ENCODE peak calls at places on chromosomes 5 and 9, in ten cellular contexts. B, C, M, G, F, E, L, N, X and A are unnamed samples. For H3K9me3, the result is how much of the 10 kb centered on the place peaks cover.

GRCh38 chr5:139694556-139695182 is 46.5 kb downstream of the CXXC5 start:
- DNase-seq in X (no peak), F (no peak), M (no peak), N (no peak), E (no peak), G (no peak), L (no peak), C (no peak), B (no peak), A (no peak)

GRCh38 chr9:3931058-3931457 is 368.8 kb downstream of the GLIS3 start:
- DNase-seq in G (no peak), X (no peak), B (no peak), N (no peak), L (no peak), F (no peak), E (no peak), M (no peak), C (no peak), A (no peak)

GRCh38 chr9:95092321-95093072 is 225.0 kb downstream of the FANCC start:
- DNase-seq in N (no peak), L (no peak), C (no peak), M (peak), F (peak), B (no peak), X (peak), E (no peak), G (no peak), A (no peak)

GRCh38 chr5:115396698-115397097 is 100.2 kb upstream of the CCDC112 start:
- DNase-seq in G (no peak), B (no peak), E (no peak), L (no peak), M (no peak), C (no peak), X (no peak), N (no peak), F (no peak), A (no peak)

GRCh38 chr9:137494104-137494544 is 35.0 kb upstream of the NSMF start:
- DNase-seq in N (no peak), M (no peak), L (no peak), F (no peak), B (no peak), X (no peak), G (no peak), C (no peak), E (no peak), A (no peak)

GRCh38 chr5:160938532-160938931 is 86.5 kb upstream of the ATP10B start:
- DNase-seq in E (no peak), G (no peak), M (no peak), N (no peak), C (peak), B (no peak), X (no peak), L (no peak), F (no peak), A (no peak)

GRCh38 chr5:158967566-158967965 is 132.2 kb downstream of the EBF1 start:
- DNase-seq in X (no peak), E (no peak), G (no peak), M (no peak), L (no peak), F (no peak), N (no peak), B (no peak), C (no peak), A (no peak)

GRCh38 chr5:156500755-156501154 is 173.8 kb downstream of the SGCD start:
- DNase-seq in C (no peak), B (no peak), N (no peak), M (no peak), G (no peak), F (no peak), X (no peak), L (no peak), E (no peak), A (no peak)

GRCh38 chr5:9545959-9546851 is at the start of gene SEMA5A:
- DNase-seq in L (peak), M (peak), X (peak), N (no peak), B (peak), G (peak), F (no peak), C (peak), E (peak), A (no peak)

GRCh38 chr5:164972973-164973372 is 1467.6 kb downstream of the MAT2B start:
- DNase-seq in G (no peak), L (no peak), X (no peak), C (no peak), N (no peak), E (no peak), M (no peak), B (no peak), F (no peak), A (no peak)
- H3K9me3 ChIP-seq in G (under half), L (under half), X (under half), C (under half), N (under half), E (under half), M (under half), B (under half), F (under half), A (under half)

DNA sequence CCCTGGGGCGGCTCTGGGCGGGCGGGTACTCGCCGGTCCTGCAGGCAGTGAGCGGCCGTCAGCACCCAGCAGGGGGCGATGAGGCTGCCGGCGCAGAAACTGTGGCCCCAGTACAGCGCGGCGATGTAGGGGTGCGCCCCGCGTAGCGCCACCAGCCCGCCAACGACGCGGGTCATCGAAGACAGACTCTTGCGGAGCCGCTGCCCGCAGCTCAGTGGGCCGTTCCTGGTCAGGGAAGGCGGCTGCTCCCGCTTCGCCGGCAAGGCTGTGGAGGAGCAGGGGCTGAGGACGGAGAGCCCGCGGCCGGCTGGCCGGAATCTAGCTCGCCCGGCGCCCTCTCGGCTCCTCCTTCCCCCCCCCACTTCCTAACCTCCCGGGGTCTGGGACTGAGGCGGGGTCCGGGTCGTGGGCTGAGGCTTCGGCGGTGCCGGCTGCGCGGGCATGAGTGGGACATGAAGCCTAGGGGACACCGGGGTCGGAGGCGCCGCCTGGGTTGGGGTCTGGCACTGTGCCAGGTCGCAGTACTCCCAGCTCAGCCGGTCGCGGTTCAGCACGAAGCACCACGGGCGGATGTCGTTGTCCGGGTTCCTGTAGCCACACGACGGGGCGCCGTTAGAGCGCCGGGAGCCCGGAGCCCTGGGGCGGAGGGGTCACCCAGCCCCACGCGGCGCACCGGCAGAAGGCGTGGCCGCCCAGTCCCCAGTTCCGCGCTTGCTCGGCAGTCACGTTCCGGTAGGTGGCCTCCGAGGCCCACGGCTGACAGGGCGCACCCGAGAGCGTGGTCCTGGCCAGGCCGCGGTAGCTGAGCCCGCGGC is 3.6 kb upstream of the PFN3 start:
- DNase-seq in F (peak), X (peak), B (peak), G (peak), M (peak), L (peak), E (peak), C (peak), N (peak), A (no peak)
- TF ChIP-seq POLR2A in F (no peak), X (no peak), B (no peak), G (no peak), M (no peak), L (no peak), E (no peak), C (no peak), N (peak), A (peak)

GRCh38 chr5:150904479-150905311 is at the start of gene ZNF300:
- DNase-seq in C (peak), L (peak), M (peak), X (peak), B (peak), E (peak), F (no peak), N (peak), G (peak), A (peak)
- H3K9me3 ChIP-seq in C (under half), L (under half), M (under half), X (under half), B (under half), E (under half), F (under half), N (half or more), G (under half), A (half or more)

DNA sequence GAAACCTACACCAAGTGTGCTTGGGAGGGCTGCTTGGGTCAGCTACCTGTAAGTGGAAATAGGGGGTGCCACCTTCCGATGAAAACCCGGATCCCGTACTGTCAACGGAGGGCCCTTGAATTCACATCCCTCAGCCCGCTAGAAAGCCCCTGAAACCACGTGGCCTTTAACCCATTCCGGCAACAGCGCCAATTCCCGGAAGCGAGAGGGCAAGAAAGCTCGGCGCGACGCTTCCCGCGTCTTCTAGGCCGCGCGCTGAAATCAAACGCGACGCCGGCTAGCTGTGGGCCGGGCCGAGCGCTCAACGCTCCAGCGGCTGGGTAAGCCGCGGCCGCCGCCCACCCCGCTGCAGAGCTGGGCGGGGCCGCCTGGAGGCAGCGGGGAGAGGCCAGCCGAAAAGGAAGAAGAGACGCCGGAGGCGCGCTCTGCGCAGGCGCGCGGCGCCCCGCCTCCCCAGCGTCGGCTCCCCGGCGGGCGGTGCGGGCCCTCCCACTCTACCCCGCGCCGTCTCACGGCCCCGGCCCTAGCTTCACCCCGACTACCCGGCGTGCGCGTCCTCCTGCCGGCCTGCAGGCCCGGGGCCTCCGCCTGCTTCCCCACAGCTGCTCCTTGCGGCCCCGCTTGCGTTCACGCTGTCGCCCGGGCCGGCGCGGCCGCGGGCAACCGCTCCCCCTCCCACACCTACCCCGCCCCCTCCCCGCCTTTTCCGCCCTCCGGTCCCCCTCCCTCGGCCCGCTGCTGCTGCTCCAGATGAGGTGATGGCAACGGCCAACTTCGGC is at the start of gene KIF2A:
- DNase-seq in G (peak), L (peak), N (peak), M (peak), E (peak), C (peak), X (peak), B (peak), F (peak), A (peak)
- TF ChIP-seq POLR2A in G (peak), L (no peak), N (peak), M (no peak), E (peak), C (no peak), X (peak), B (peak), F (peak), A (peak)

GRCh38 chr5:2905741-2906140 is 154.3 kb upstream of the IRX2 start:
- DNase-seq in X (no peak), C (no peak), E (no peak), L (no peak), G (no peak), F (no peak), N (no peak), M (no peak), B (no peak), A (no peak)
- H3K9me3 ChIP-seq in X (under half), C (under half), E (under half), L (under half), G (under half), F (under half), N (under half), M (under half), B (under half), A (under half)

GRCh38 chr5:38808666-38809343 is 37.0 kb upstream of the OSMR start:
- DNase-seq in G (no peak), F (no peak), C (no peak), N (no peak), M (no peak), X (no peak), B (no peak), E (no peak), L (no peak), A (no peak)

GRCh38 chr5:38807570-38808461 is 38.0 kb upstream of the OSMR start:
- DNase-seq in F (no peak), G (no peak), C (peak), X (no peak), L (no peak), M (no peak), E (no peak), B (no peak), N (no peak), A (no peak)

GRCh38 chr5:38814879-38815278 is 30.9 kb upstream of the OSMR start:
- DNase-seq in X (no peak), L (no peak), G (no peak), N (no peak), F (no peak), E (no peak), B (no peak), C (no peak), M (no peak), A (no peak)

GRCh38 chr5:38809388-38810359 is 36.1 kb upstream of the OSMR start:
- DNase-seq in X (peak), B (peak), E (peak), M (peak), G (peak), F (peak), L (peak), C (peak), N (peak), A (peak)
- TF ChIP-seq POLR2A in X (no peak), B (no peak), E (no peak), M (no peak), G (no peak), F (no peak), L (no peak), C (no peak), N (no peak), A (no peak)

GRCh38 chr5:111165058-111165457 is 59.1 kb upstream of the CAMK4 start:
- DNase-seq in C (no peak), E (no peak), N (no peak), G (no peak), L (no peak), M (no peak), X (no peak), B (no peak), F (no peak), A (no peak)
- H3K9me3 ChIP-seq in C (under half), E (under half), N (under half), G (under half), L (under half), M (under half), X (under half), B (under half), F (under half), A (under half)

GRCh38 chr5:95029569-95030366 is 255.1 kb downstream of the MCTP1 start:
- DNase-seq in L (no peak), C (no peak), E (no peak), N (no peak), X (no peak), G (no peak), M (no peak), F (no peak), B (no peak), A (no peak)
- TF ChIP-seq POLR2A in L (no peak), C (no peak), E (no peak), N (no peak), X (no peak), G (no peak), M (no peak), F (no peak), B (no peak), A (no peak)